ENCODE peak calls at places on chromosome 6, in eight cellular contexts. A is lower lobe of right lung; W is CD4-positive, alpha-beta T cell; L is PC-3; U is H1; C is psoas muscle; Z is GM23338; P is upper lobe of right lung. Q is an unnamed sample.

GRCh38 chr6:118705799-118706481 is 54.5 kb upstream of the CEP85L start:
- DNase-seq in A (no peak), W (peak; percentile 9), L (no peak), U (peak; percentile 9), C (peak; percentile 43), Z (peak; percentile 75), P (no peak), Q (no peak)

GRCh38 chr6:168545428-168545827 is 104.4 kb downstream of the SMOC2 start:
- DNase-seq in A (peak; percentile 44), W (no peak), L (no peak), U (no peak), C (peak; percentile 52), Z (no peak), P (no peak), Q (no peak)

GRCh38 chr6:137237413-137238170 is 18.4 kb upstream of the IFNGR1 start:
- DNase-seq in A (no peak), W (no peak), L (peak; percentile 84), U (no peak), C (no peak), Z (no peak), P (no peak), Q (peak; percentile 82)

GRCh38 chr6:157831424-157832249 is 8.6 kb downstream of the SNX9 start:
- DNase-seq in A (no peak), W (no peak), L (no peak), U (no peak), C (no peak), Z (peak; percentile 88), P (no peak), Q (no peak)

GRCh38 chr6:27472182-27472616 is 706 bp downstream of the ZNF184 start:
- DNase-seq in A (peak; percentile 66), W (peak; percentile 74), L (peak; percentile 69), U (no peak), C (peak; percentile 66), Z (peak; percentile 70), P (no peak), Q (peak; percentile 46)

GRCh38 chr6:46466570-46466969 is 24.7 kb downstream of the RCAN2 start:
- DNase-seq in A (no peak), W (no peak), L (no peak), U (no peak), C (no peak), Z (peak; percentile 33), P (no peak), Q (no peak)

GRCh38 chr6:7672066-7673062 is 53.5 kb upstream of the BMP6 start:
- DNase-seq in A (no peak), W (no peak), L (no peak), U (no peak), C (no peak), Z (no peak), P (no peak), Q (no peak)

GRCh38 chr6:2966347-2966746 is 5.0 kb downstream of the SERPINB6 start:
- DNase-seq in A (no peak), W (no peak), L (no peak), U (no peak), C (no peak), Z (no peak), P (no peak), Q (no peak)

GRCh38 chr6:128310061-128310460 is 210.3 kb downstream of the PTPRK start:
- DNase-seq in A (no peak), W (no peak), L (no peak), U (no peak), C (no peak), Z (no peak), P (no peak), Q (no peak)

GRCh38 chr6:153207617-153208016 is 76.5 kb upstream of the RGS17 start:
- DNase-seq in A (no peak), W (no peak), L (no peak), U (no peak), C (no peak), Z (no peak), P (no peak), Q (no peak)

GRCh38 chr6:136550045-136550329 is 235 bp downstream of the MAP7 start:
- DNase-seq in A (no peak), W (no peak), L (no peak), U (no peak), C (no peak), Z (no peak), P (no peak), Q (peak; percentile 51)

GRCh38 chr6:137958809-137959565 is 91.9 kb downstream of the TNFAIP3 start:
- DNase-seq in A (no peak), W (no peak), L (no peak), U (no peak), C (no peak), Z (no peak), P (no peak), Q (no peak)

GRCh38 chr6:121465101-121465500 is 29.7 kb downstream of the GJA1 start:
- DNase-seq in A (no peak), W (no peak), L (peak; percentile 17), U (no peak), C (no peak), Z (no peak), P (no peak), Q (no peak)

GRCh38 chr6:155656024-155656423 is 200.4 kb upstream of the NOX3 start:
- DNase-seq in A (no peak), W (no peak), L (no peak), U (no peak), C (no peak), Z (no peak), P (no peak), Q (no peak)

GRCh38 chr6:40399888-40400468 is 187.2 kb downstream of the LRFN2 start:
- DNase-seq in A (no peak), W (no peak), L (no peak), U (no peak), C (no peak), Z (no peak), P (no peak), Q (no peak)

GRCh38 chr6:81791756-81792155 is 39.3 kb upstream of the TENT5A start:
- DNase-seq in A (no peak), W (no peak), L (no peak), U (no peak), C (no peak), Z (no peak), P (no peak), Q (no peak)

GRCh38 chr6:107118976-107119375 is 3.7 kb upstream of the BEND3 start:
- DNase-seq in A (no peak), W (no peak), L (no peak), U (no peak), C (no peak), Z (no peak), P (no peak), Q (no peak)

GRCh38 chr6:128064540-128064895 is 163.7 kb upstream of the THEMIS start:
- DNase-seq in A (no peak), W (no peak), L (no peak), U (no peak), C (no peak), Z (no peak), P (no peak), Q (no peak)

GRCh38 chr6:4125933-4126864 is 9.2 kb downstream of the ECI2 start:
- DNase-seq in A (no peak), W (no peak), L (peak; percentile 91), U (no peak), C (no peak), Z (peak; percentile 27), P (no peak), Q (peak; percentile 89)

GRCh38 chr6:157983439-157984119 is 1.9 kb downstream of the SYNJ2 start:
- DNase-seq in A (no peak), W (no peak), L (no peak), U (no peak), C (no peak), Z (no peak), P (no peak), Q (no peak)

GRCh38 chr6:150100745-150101144 is 31.8 kb upstream of the ULBP3 start:
- DNase-seq in A (no peak), W (no peak), L (no peak), U (no peak), C (no peak), Z (no peak), P (no peak), Q (no peak)

GRCh38 chr6:137309078-137309762 is 90.0 kb upstream of the IFNGR1 start:
- DNase-seq in A (peak; percentile 85), W (peak; percentile 13), L (peak; percentile 84), U (no peak), C (peak; percentile 66), Z (peak; percentile 66), P (peak; percentile 84), Q (peak; percentile 80)

GRCh38 chr6:137541531-137541930 is 47.3 kb upstream of the OLIG3 start:
- DNase-seq in A (no peak), W (no peak), L (no peak), U (no peak), C (no peak), Z (no peak), P (no peak), Q (no peak)

GRCh38 chr6:139364302-139364981 is 10.0 kb downstream of the CITED2 start:
- DNase-seq in A (no peak), W (no peak), L (peak; percentile 64), U (no peak), C (no peak), Z (peak; percentile 83), P (no peak), Q (peak; percentile 50)

GRCh38 chr6:106027316-106027715 is 58.8 kb upstream of the PRDM1 start:
- DNase-seq in A (no peak), W (no peak), L (no peak), U (no peak), C (no peak), Z (peak; percentile 16), P (no peak), Q (no peak)

GRCh38 chr6:115495184-115495583 is 565.5 kb downstream of the FRK start:
- DNase-seq in A (no peak), W (no peak), L (no peak), U (no peak), C (no peak), Z (no peak), P (no peak), Q (no peak)
- TF ChIP-seq CTCF in A (no peak), W (no peak), L (no peak), U (no peak), C (no peak), Z (no peak), P (no peak), Q (no peak)

GRCh38 chr6:140427842-140428241 is 1053.4 kb upstream of the CITED2 start:
- DNase-seq in A (no peak), W (no peak), L (no peak), U (no peak), C (no peak), Z (peak; percentile 27), P (no peak), Q (no peak)
- H3K27ac ChIP-seq in A (no peak overlapping the region), W (no peak overlapping the region), L (no peak overlapping the region), U (no peak overlapping the region), C (no peak overlapping the region), Z (no peak overlapping the region), P (no peak overlapping the region), Q (no peak overlapping the region)

DNA sequence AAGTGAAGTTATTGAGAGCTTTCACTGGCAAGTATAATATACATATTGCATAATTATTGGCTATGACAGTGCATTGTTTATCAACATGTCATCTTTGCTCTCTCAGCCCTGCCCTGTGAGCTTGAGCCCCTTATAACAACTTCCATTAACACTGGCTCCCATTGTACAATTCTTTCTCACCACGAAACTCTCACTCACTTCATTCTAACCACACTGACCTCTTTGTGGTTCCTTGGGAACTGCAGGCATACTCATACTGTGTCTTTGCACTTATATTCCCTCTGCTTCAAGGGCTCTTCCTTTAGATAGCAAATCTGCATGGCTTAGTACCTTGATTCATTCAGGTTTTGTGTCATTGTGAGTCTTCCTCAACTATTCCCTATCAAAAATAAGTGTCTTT is 411.8 kb downstream of the CDKAL1 start:
- DNase-seq in A (no peak), W (no peak), L (peak; percentile 58), U (no peak), C (no peak), Z (peak; percentile 46), P (no peak), Q (no peak)
- TF ChIP-seq CTCF in A (no peak), W (no peak), L (peak; percentile 43), U (no peak), C (no peak), Z (peak; percentile 31), P (no peak), Q (no peak)

GRCh38 chr6:24446670-24447069 is 42.7 kb downstream of the GPLD1 start:
- DNase-seq in A (no peak), W (no peak), L (no peak), U (no peak), C (no peak), Z (no peak), P (no peak), Q (no peak)
- H3K27ac ChIP-seq in A (no peak overlapping the region), W (no peak overlapping the region), L (no peak overlapping the region), U (no peak overlapping the region), C (no peak overlapping the region), Z (no peak overlapping the region), P (no peak overlapping the region), Q (no peak overlapping the region)

Q was measured in RWPE1.